ENCODE peak calls at places on chromosomes 4 and X, in seven cellular contexts. G is right lobe of liver, P is right cardiac atrium, I is left ventricle myocardium inferior, F is esophagus squamous epithelium, K is foreskin keratinocyte, O is fibroblast of lung. V is an unnamed sample. For H3K4me1, the result is how much of the 10 kb centered on the place peaks cover.

GRCh38 chrX:128396601-128397000 is 344.4 kb upstream of the ACTRT1 start:
- DNase-seq in F (no peak), G (no peak), P (no peak), K (peak), I (no peak), O (no peak), V (no peak)

GRCh38 chr4:140130677-140131076 is 23.3 kb downstream of the MAML3 start:
- DNase-seq in P (no peak), O (peak), I (no peak), K (peak), F (no peak), G (no peak), V (no peak)

GRCh38 chr4:106869551-106869950 is 166.6 kb downstream of the DKK2 start:
- DNase-seq in P (no peak), G (no peak), F (no peak), O (peak), I (no peak), K (peak), V (no peak)

GRCh38 chr4:151417766-151418376 is 8.9 kb downstream of the FHIP1A start:
- DNase-seq in P (no peak), F (no peak), G (no peak), O (no peak), I (no peak), K (no peak), V (no peak)

GRCh38 chrX:94743478-94743877 is 1069.5 kb downstream of the FAM133A start:
- DNase-seq in P (no peak), K (no peak), O (no peak), F (no peak), I (no peak), G (no peak), V (no peak)

GRCh38 chrX:37350034-37350365 is 836 bp downstream of the PRRG1 start:
- DNase-seq in O (peak), P (no peak), G (peak), I (no peak), K (no peak), F (no peak), V (no peak)

GRCh38 chr4:178881937-178882336 is 1439.7 kb upstream of the AGA start:
- DNase-seq in O (no peak), F (no peak), P (no peak), K (no peak), I (no peak), G (no peak), V (no peak)

GRCh38 chr4:101304916-101305315 is 42.4 kb downstream of the PPP3CA start:
- DNase-seq in P (no peak), G (no peak), K (no peak), I (no peak), F (no peak), O (peak), V (no peak)

GRCh38 chrX:45851434-45851991 is 650.8 kb upstream of the DIPK2B start:
- DNase-seq in O (no peak), P (peak), F (no peak), K (peak), G (no peak), I (no peak), V (peak)

GRCh38 chrX:139086243-139086642 is 374.7 kb upstream of the FGF13 start:
- DNase-seq in K (no peak), O (peak), P (no peak), F (no peak), I (no peak), G (no peak), V (no peak)

GRCh38 chrX:13876652-13877051 is 59.8 kb upstream of the GPM6B start:
- DNase-seq in P (no peak), O (peak), I (no peak), K (peak), G (no peak), F (no peak), V (no peak)

GRCh38 chr4:164876680-164877324 is at the start of gene APELA:
- DNase-seq in K (no peak), F (no peak), I (no peak), G (no peak), O (no peak), P (no peak), V (no peak)

GRCh38 chrX:49992809-49993208 is 70.4 kb downstream of the CLCN5 start:
- DNase-seq in K (no peak), F (no peak), G (no peak), P (no peak), O (no peak), I (no peak), V (no peak)

GRCh38 chr4:113026556-113026955 is 22.9 kb upstream of the ANK2 start:
- DNase-seq in O (no peak), K (peak), F (no peak), G (no peak), I (no peak), P (no peak), V (no peak)

GRCh38 chr4:98639523-98639922 is 18.9 kb downstream of the TSPAN5 start:
- DNase-seq in P (no peak), F (no peak), K (no peak), I (no peak), G (no peak), O (no peak), V (no peak)

GRCh38 chrX:42746606-42747005 is 31.4 kb downstream of the PPP1R2C start:
- DNase-seq in K (peak), O (peak), I (no peak), F (no peak), G (no peak), P (no peak), V (no peak)

GRCh38 chr4:54716478-54717065 is 58.8 kb downstream of the KIT start:
- DNase-seq in G (no peak), K (no peak), P (no peak), O (no peak), F (no peak), I (no peak), V (no peak)

GRCh38 chr4:86977621-86978184 is 42.9 kb downstream of the AFF1 start:
- DNase-seq in K (peak), O (peak), G (peak), F (no peak), I (no peak), P (no peak), V (no peak)

GRCh38 chrX:119121341-119121740 is 6.3 kb downstream of the KIAA1210 start:
- DNase-seq in F (no peak), G (no peak), I (no peak), K (peak), P (no peak), O (peak), V (no peak)

GRCh38 chr4:123846627-123847026 is 450.0 kb downstream of the SPRY1 start:
- DNase-seq in P (no peak), I (no peak), O (peak), G (no peak), F (no peak), K (no peak), V (no peak)

GRCh38 chrX:124573458-124573857 is 227.1 kb downstream of the SH2D1A start:
- DNase-seq in I (no peak), K (peak), F (no peak), P (no peak), G (no peak), O (no peak), V (no peak)

GRCh38 chrX:52346462-52347165 is 22.2 kb upstream of the XAGE2 start:
- DNase-seq in K (peak), P (no peak), F (no peak), I (no peak), O (no peak), G (no peak), V (no peak)

GRCh38 chrX:30659421-30659820 is 6.2 kb downstream of the GK start:
- DNase-seq in G (no peak), I (no peak), K (peak), O (peak), F (no peak), P (no peak), V (no peak)

GRCh38 chrX:28135378-28136047 is 154.3 kb upstream of the DCAF8L1 start:
- DNase-seq in K (no peak), O (peak), I (no peak), P (no peak), G (no peak), F (no peak), V (no peak)

GRCh38 chr4:104447346-104447745 is 47.3 kb downstream of the CXXC4 start:
- DNase-seq in F (no peak), O (no peak), P (no peak), I (no peak), G (no peak), K (no peak), V (no peak)

GRCh38 chr4:124753941-124754581 is 41.5 kb upstream of the ANKRD50 start:
- DNase-seq in K (no peak), O (peak), P (no peak), I (no peak), G (peak), F (no peak), V (peak)

GRCh38 chr4:170388255-170388654 is 298.5 kb upstream of the AADAT start:
- DNase-seq in O (no peak), G (no peak), F (no peak), K (peak), P (no peak), I (no peak), V (no peak)

GRCh38 chr4:5789141-5789540 is 78.1 kb downstream of the EVC start:
- DNase-seq in O (no peak), G (no peak), P (no peak), K (no peak), I (no peak), F (no peak), V (no peak)

GRCh38 chr4:80189956-80190671 is 7.2 kb upstream of the PRDM8 start:
- DNase-seq in P (peak), I (no peak), G (no peak), O (peak), K (no peak), F (no peak), V (no peak)

GRCh38 chrX:120468479-120468824 is 644 bp downstream of the LAMP2 start:
- DNase-seq in O (no peak), I (no peak), F (no peak), G (no peak), K (no peak), P (no peak), V (no peak)

GRCh38 chr4:183337349-183337748 is 15.1 kb upstream of the CLDN24 start:
- DNase-seq in G (no peak), O (no peak), K (no peak), P (no peak), I (no peak), F (no peak), V (no peak)

GRCh38 chr4:76716658-76717057 is 181.3 kb downstream of the SOWAHB start:
- DNase-seq in O (no peak), I (no peak), K (no peak), P (no peak), F (no peak), G (no peak), V (no peak)

GRCh38 chr4:38073596-38074234 is 113.5 kb downstream of the PTTG2 start:
- DNase-seq in I (no peak), O (no peak), F (no peak), G (peak), P (no peak), K (no peak), V (no peak)

GRCh38 chrX:66019974-66020373 is 19.9 kb downstream of the VSIG4 start:
- DNase-seq in G (no peak), I (no peak), P (no peak), K (no peak), F (no peak), O (no peak), V (no peak)

GRCh38 chrX:1392376-1393130 is 640 bp upstream of the SLC25A6 start:
- DNase-seq in K (peak), P (peak), F (no peak), I (peak), O (peak), G (peak), V (no peak)

GRCh38 chr4:121072836-121073362 is 564 bp upstream of the NDNF start:
- DNase-seq in K (no peak), F (no peak), G (no peak), O (no peak), P (peak), I (peak), V (peak)

GRCh38 chr4:3484057-3484973 is 21.2 kb downstream of the DOK7 start:
- DNase-seq in O (no peak), I (peak), F (no peak), K (peak), G (no peak), P (peak), V (no peak)

GRCh38 chr4:3481113-3481531 is 18.0 kb downstream of the DOK7 start:
- DNase-seq in F (no peak), O (no peak), K (no peak), P (peak), I (no peak), G (no peak), V (no peak)

GRCh38 chr4:3483471-3483921 is 20.4 kb downstream of the DOK7 start:
- DNase-seq in F (no peak), I (peak), P (peak), O (no peak), G (no peak), K (no peak), V (no peak)

GRCh38 chr4:3481783-3482397 is 18.8 kb downstream of the DOK7 start:
- DNase-seq in F (no peak), O (no peak), P (peak), G (no peak), I (no peak), K (no peak), V (no peak)

DNA sequence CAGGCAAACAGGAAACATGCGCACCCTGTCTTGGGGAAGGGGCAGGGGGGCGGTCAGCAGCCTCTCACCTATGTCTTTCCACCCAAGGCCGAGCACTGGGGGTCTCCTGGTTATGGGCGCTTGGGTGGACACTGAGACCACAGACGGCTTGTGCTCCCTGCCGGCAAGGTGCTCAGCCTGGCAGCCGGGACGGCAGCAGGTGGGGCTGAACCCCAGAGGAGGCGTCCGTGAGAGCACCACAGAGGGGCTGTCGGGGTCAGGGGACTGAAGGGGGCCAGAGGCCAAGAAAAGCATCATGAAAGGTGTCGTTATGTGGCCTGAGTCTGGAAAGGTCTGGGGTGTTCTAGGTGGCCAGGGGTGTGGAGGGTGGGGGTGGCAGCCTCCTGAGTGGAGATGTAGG is 19.6 kb downstream of the DOK7 start:
- DNase-seq in P (peak), K (no peak), I (no peak), O (no peak), G (no peak), F (no peak), V (no peak)
- H3K4me1 ChIP-seq in P (under half), K (under half), I (half or more), O (under half), G (under half), F (under half), V (under half)

GRCh38 chr4:147839200-147839599 is 107.3 kb downstream of the ARHGAP10 start:
- DNase-seq in F (no peak), P (no peak), K (no peak), O (no peak), G (no peak), I (no peak), V (no peak)

GRCh38 chr4:147834480-147834879 is 102.6 kb downstream of the ARHGAP10 start:
- DNase-seq in I (no peak), P (no peak), F (no peak), K (no peak), O (no peak), G (no peak), V (no peak)

GRCh38 chr4:147837854-147838253 is 106.0 kb downstream of the ARHGAP10 start:
- DNase-seq in F (no peak), I (no peak), G (no peak), K (no peak), P (no peak), O (no peak), V (no peak)

GRCh38 chr4:147837435-147837834 is 105.5 kb downstream of the ARHGAP10 start:
- DNase-seq in I (no peak), F (no peak), K (no peak), P (no peak), G (no peak), O (no peak), V (no peak)

GRCh38 chr4:147836807-147837206 is 104.9 kb downstream of the ARHGAP10 start:
- DNase-seq in G (no peak), P (no peak), F (no peak), K (no peak), O (no peak), I (no peak), V (no peak)
- H3K27ac ChIP-seq in G (no peak), P (no peak), F (peak), K (no peak), O (no peak), I (peak), V (no peak)

DNA sequence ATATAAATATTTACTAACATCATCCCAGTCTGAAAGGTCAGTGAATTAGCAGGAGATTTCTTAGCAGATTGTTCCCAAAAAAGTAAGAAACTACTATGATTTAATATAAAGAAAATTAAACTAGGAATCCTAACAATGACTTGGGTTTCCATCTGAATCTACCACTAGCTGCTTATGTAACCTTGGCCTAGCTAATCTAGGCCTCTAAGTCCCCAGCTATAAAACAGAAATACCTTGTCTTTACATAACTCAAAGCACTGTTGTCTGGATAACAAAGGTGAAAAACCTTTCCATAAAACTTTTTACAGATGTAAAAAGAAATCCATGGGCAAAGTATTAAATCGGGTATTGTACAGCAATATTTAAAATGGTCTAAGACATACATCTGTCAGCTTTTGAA is 3.0 kb downstream of the FBXL5 start:
- DNase-seq in F (no peak), G (no peak), K (no peak), P (no peak), O (no peak), I (no peak), V (no peak)
- H3K4me1 ChIP-seq in F (half or more), G (under half), K (under half), P (under half), O (under half), I (half or more), V (half or more)

GRCh38 chr4:176195184-176195978 is at the start of gene SPATA4:
- DNase-seq in K (peak), O (peak), F (peak), I (peak), P (peak), G (peak), V (peak)
- H3K27ac ChIP-seq in K (peak), O (peak), F (peak), I (peak), P (peak), G (peak), V (peak)

GRCh38 chr4:7512428-7512827 is 77.7 kb upstream of the PSAPL1 start:
- DNase-seq in G (no peak), K (no peak), I (no peak), F (no peak), O (no peak), P (peak), V (no peak)

GRCh38 chr4:7514789-7515188 is 80.1 kb upstream of the PSAPL1 start:
- DNase-seq in O (no peak), G (no peak), I (no peak), P (no peak), F (no peak), K (no peak), V (no peak)

GRCh38 chr4:7512946-7513345 is 78.2 kb upstream of the PSAPL1 start:
- DNase-seq in K (no peak), G (no peak), F (no peak), O (no peak), I (no peak), P (no peak), V (no peak)

GRCh38 chr4:7514281-7514680 is 79.6 kb upstream of the PSAPL1 start:
- DNase-seq in O (no peak), I (no peak), G (no peak), K (no peak), F (no peak), P (no peak), V (no peak)

DNA sequence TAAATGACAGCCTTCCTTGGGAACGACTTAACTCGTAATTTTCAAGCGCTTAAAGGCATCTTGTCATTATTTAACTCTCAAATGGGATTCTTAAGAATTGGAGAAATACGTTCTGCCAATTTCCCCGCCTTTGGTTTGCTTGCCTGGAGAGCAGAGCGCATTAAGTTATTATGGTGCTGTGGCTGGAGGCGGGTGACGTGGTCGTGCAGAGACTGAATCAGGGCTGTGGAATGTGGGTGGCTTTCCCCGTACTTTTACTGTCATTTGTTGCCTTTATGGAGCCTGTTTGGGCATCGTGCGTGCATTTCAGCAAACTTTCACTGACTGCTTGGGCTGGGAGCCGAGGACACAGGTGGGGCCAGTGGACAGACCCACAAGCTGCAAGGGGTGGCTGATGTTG is 79.0 kb upstream of the PSAPL1 start:
- DNase-seq in I (no peak), P (no peak), F (no peak), G (no peak), O (peak), K (peak), V (no peak)
- H3K4me1 ChIP-seq in I (under half), P (under half), F (under half), G (under half), O (under half), K (under half), V (under half)

GRCh38 chr4:55947254-55947882 is 1.4 kb upstream of the CEP135 start:
- DNase-seq in I (no peak), F (no peak), O (peak), G (no peak), K (no peak), P (no peak), V (no peak)

GRCh38 chr4:55951191-55951922 is 2.6 kb downstream of the CEP135 start:
- DNase-seq in G (no peak), K (no peak), P (no peak), F (no peak), I (no peak), O (no peak), V (no peak)

GRCh38 chr4:55949480-55949802 is 696 bp downstream of the CEP135 start:
- DNase-seq in P (no peak), I (no peak), F (no peak), G (no peak), O (no peak), K (no peak), V (no peak)

GRCh38 chr4:55947912-55948725 is 626 bp upstream of the CEP135 start:
- DNase-seq in K (peak), O (peak), I (no peak), P (no peak), F (no peak), G (no peak), V (no peak)

GRCh38 chr4:55948726-55949479 is at the start of gene CEP135:
- DNase-seq in I (peak), K (peak), G (peak), O (peak), P (peak), F (peak), V (peak)
- H3K27ac ChIP-seq in I (peak), K (peak), G (peak), O (peak), P (peak), F (peak), V (peak)

GRCh38 chr4:10114607-10115006 is 2.0 kb downstream of the WDR1 start:
- DNase-seq in K (no peak), I (no peak), O (no peak), G (no peak), P (no peak), F (no peak), V (no peak)
- H3K4me1 ChIP-seq in K (under half), I (half or more), O (under half), G (under half), P (under half), F (half or more), V (half or more)

DNA sequence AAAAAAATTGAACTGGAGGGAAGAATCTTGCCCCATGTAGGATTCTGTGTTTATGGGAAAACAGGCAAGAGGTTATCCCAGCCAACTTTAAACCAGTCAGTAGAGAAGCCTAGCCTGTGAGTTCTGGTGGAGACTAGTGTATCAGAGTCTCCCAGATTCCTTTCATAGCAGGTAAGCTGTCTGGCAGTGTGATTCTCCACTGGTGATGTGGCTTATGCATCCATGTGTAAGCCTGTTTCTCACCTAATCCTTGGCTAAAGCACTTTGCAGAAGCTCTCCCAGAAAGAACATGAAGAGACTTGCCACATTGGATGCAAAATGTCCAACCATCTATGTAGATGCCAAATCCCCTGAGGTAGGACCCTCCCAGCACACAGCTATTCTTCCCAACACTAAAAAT is 111.7 kb downstream of the CHRNA9 start:
- DNase-seq in I (no peak), F (no peak), G (no peak), O (no peak), K (peak), P (no peak), V (no peak)
- H3K27ac ChIP-seq in I (no peak), F (peak), G (peak), O (no peak), K (no peak), P (no peak), V (no peak)